ENCODE peak calls at places on chromosomes 5 and 9, in ten cellular contexts. One of them, this sample, is unnamed.

GRCh38 chr5:80935811-80936385 is 24.3 kb upstream of the RASGRF2 start:
- DNase-seq in globus pallidus: no peak
- DNase-seq in sigmoid colon: no peak
- DNase-seq in germinal center: no peak
- DNase-seq in cardiac fibroblast: no peak
- DNase-seq in GM20000: no peak
- DNase-seq in HS-5: no peak
- DNase-seq in activated T-helper 1 cell treated with anti-CD3 and anti-CD28 coated beads, Interleukin-2, amount 50 U/mL, for 16 hours: no peak
- DNase-seq in PC-3: peak; percentile 18
- DNase-seq in endothelial cell: no peak
- DNase-seq in this sample: no peak

GRCh38 chr9:37582548-37583157 is 6.5 kb upstream of the FBXO10 start:
- DNase-seq in globus pallidus: peak; percentile 61
- DNase-seq in sigmoid colon: no peak
- DNase-seq in germinal center: peak; percentile 39
- DNase-seq in cardiac fibroblast: peak; percentile 85
- DNase-seq in GM20000: peak; percentile 40
- DNase-seq in HS-5: no peak
- DNase-seq in activated T-helper 1 cell treated with anti-CD3 and anti-CD28 coated beads, Interleukin-2, amount 50 U/mL, for 16 hours: no peak
- DNase-seq in PC-3: peak; percentile 67
- DNase-seq in endothelial cell: no peak
- DNase-seq in this sample: no peak

GRCh38 chr5:153456993-153457392 is 33.5 kb upstream of the GRIA1 start:
- DNase-seq in globus pallidus: no peak
- DNase-seq in sigmoid colon: no peak
- DNase-seq in germinal center: no peak
- DNase-seq in cardiac fibroblast: no peak
- DNase-seq in GM20000: no peak
- DNase-seq in HS-5: no peak
- DNase-seq in activated T-helper 1 cell treated with anti-CD3 and anti-CD28 coated beads, Interleukin-2, amount 50 U/mL, for 16 hours: no peak
- DNase-seq in PC-3: no peak
- DNase-seq in endothelial cell: no peak
- DNase-seq in this sample: no peak

GRCh38 chr5:135210286-135211055 is 176.4 kb upstream of the PITX1 start:
- DNase-seq in globus pallidus: no peak
- DNase-seq in sigmoid colon: peak; percentile 50
- DNase-seq in germinal center: no peak
- DNase-seq in cardiac fibroblast: no peak
- DNase-seq in GM20000: no peak
- DNase-seq in HS-5: no peak
- DNase-seq in activated T-helper 1 cell treated with anti-CD3 and anti-CD28 coated beads, Interleukin-2, amount 50 U/mL, for 16 hours: no peak
- DNase-seq in PC-3: no peak
- DNase-seq in endothelial cell: no peak
- DNase-seq in this sample: no peak

GRCh38 chr9:126317513-126317912 is 9.1 kb upstream of the MVB12B start:
- DNase-seq in globus pallidus: peak; percentile 58
- DNase-seq in sigmoid colon: no peak
- DNase-seq in germinal center: no peak
- DNase-seq in cardiac fibroblast: peak; percentile 16
- DNase-seq in GM20000: no peak
- DNase-seq in HS-5: no peak
- DNase-seq in activated T-helper 1 cell treated with anti-CD3 and anti-CD28 coated beads, Interleukin-2, amount 50 U/mL, for 16 hours: no peak
- DNase-seq in PC-3: peak; percentile 41
- DNase-seq in endothelial cell: no peak
- DNase-seq in this sample: no peak

GRCh38 chr5:129204525-129204924 is 110.0 kb downstream of the ISOC1 start:
- DNase-seq in globus pallidus: no peak
- DNase-seq in sigmoid colon: no peak
- DNase-seq in germinal center: no peak
- DNase-seq in cardiac fibroblast: peak; percentile 5
- DNase-seq in GM20000: no peak
- DNase-seq in HS-5: peak; percentile 65
- DNase-seq in activated T-helper 1 cell treated with anti-CD3 and anti-CD28 coated beads, Interleukin-2, amount 50 U/mL, for 16 hours: no peak
- DNase-seq in PC-3: peak; percentile 15
- DNase-seq in endothelial cell: no peak
- DNase-seq in this sample: no peak

GRCh38 chr9:115595951-115596742 is 478.2 kb upstream of the TNC start:
- DNase-seq in globus pallidus: no peak
- DNase-seq in sigmoid colon: no peak
- DNase-seq in germinal center: no peak
- DNase-seq in cardiac fibroblast: peak; percentile 97
- DNase-seq in GM20000: no peak
- DNase-seq in HS-5: no peak
- DNase-seq in activated T-helper 1 cell treated with anti-CD3 and anti-CD28 coated beads, Interleukin-2, amount 50 U/mL, for 16 hours: no peak
- DNase-seq in PC-3: no peak
- DNase-seq in endothelial cell: no peak
- DNase-seq in this sample: peak; percentile 97

GRCh38 chr5:14557840-14558239 is 23.8 kb upstream of the OTULINL start:
- DNase-seq in globus pallidus: no peak
- DNase-seq in sigmoid colon: no peak
- DNase-seq in germinal center: no peak
- DNase-seq in cardiac fibroblast: no peak
- DNase-seq in GM20000: no peak
- DNase-seq in HS-5: no peak
- DNase-seq in activated T-helper 1 cell treated with anti-CD3 and anti-CD28 coated beads, Interleukin-2, amount 50 U/mL, for 16 hours: no peak
- DNase-seq in PC-3: no peak
- DNase-seq in endothelial cell: no peak
- DNase-seq in this sample: no peak

GRCh38 chr5:38590846-38591245 is 34.4 kb upstream of the LIFR start:
- DNase-seq in globus pallidus: no peak
- DNase-seq in sigmoid colon: no peak
- DNase-seq in germinal center: no peak
- DNase-seq in cardiac fibroblast: no peak
- DNase-seq in GM20000: no peak
- DNase-seq in HS-5: no peak
- DNase-seq in activated T-helper 1 cell treated with anti-CD3 and anti-CD28 coated beads, Interleukin-2, amount 50 U/mL, for 16 hours: no peak
- DNase-seq in PC-3: no peak
- DNase-seq in endothelial cell: no peak
- DNase-seq in this sample: no peak

GRCh38 chr5:142817961-142818431 is 47.8 kb downstream of the ARHGAP26 start:
- DNase-seq in globus pallidus: no peak
- DNase-seq in sigmoid colon: no peak
- DNase-seq in germinal center: no peak
- DNase-seq in cardiac fibroblast: no peak
- DNase-seq in GM20000: no peak
- DNase-seq in HS-5: no peak
- DNase-seq in activated T-helper 1 cell treated with anti-CD3 and anti-CD28 coated beads, Interleukin-2, amount 50 U/mL, for 16 hours: no peak
- DNase-seq in PC-3: peak; percentile 26
- DNase-seq in endothelial cell: no peak
- DNase-seq in this sample: no peak

GRCh38 chr5:103774736-103775135 is 212.1 kb upstream of the NUDT12 start:
- DNase-seq in globus pallidus: no peak
- DNase-seq in sigmoid colon: no peak
- DNase-seq in germinal center: no peak
- DNase-seq in cardiac fibroblast: peak; percentile 18
- DNase-seq in GM20000: no peak
- DNase-seq in HS-5: peak; percentile 11
- DNase-seq in activated T-helper 1 cell treated with anti-CD3 and anti-CD28 coated beads, Interleukin-2, amount 50 U/mL, for 16 hours: no peak
- DNase-seq in PC-3: peak; percentile 63
- DNase-seq in endothelial cell: no peak
- DNase-seq in this sample: peak; percentile 3

GRCh38 chr5:141559481-141559880 is 59.3 kb downstream of the DIAPH1 start:
- DNase-seq in globus pallidus: no peak
- DNase-seq in sigmoid colon: no peak
- DNase-seq in germinal center: no peak
- DNase-seq in cardiac fibroblast: peak; percentile 87
- DNase-seq in GM20000: no peak
- DNase-seq in HS-5: no peak
- DNase-seq in activated T-helper 1 cell treated with anti-CD3 and anti-CD28 coated beads, Interleukin-2, amount 50 U/mL, for 16 hours: no peak
- DNase-seq in PC-3: peak; percentile 57
- DNase-seq in endothelial cell: no peak
- DNase-seq in this sample: peak; percentile 57

GRCh38 chr9:97237951-97238851 is 69.3 kb upstream of the CCDC180 start:
- DNase-seq in globus pallidus: peak; percentile 87
- DNase-seq in sigmoid colon: peak; percentile 90
- DNase-seq in germinal center: peak; percentile 52
- DNase-seq in cardiac fibroblast: peak; percentile 73
- DNase-seq in GM20000: peak; percentile 42
- DNase-seq in HS-5: peak; percentile 13
- DNase-seq in activated T-helper 1 cell treated with anti-CD3 and anti-CD28 coated beads, Interleukin-2, amount 50 U/mL, for 16 hours: peak; percentile 56
- DNase-seq in PC-3: peak; percentile 68
- DNase-seq in endothelial cell: peak; percentile 76
- DNase-seq in this sample: peak; percentile 59

GRCh38 chr5:94968507-94969095 is 316.3 kb downstream of the MCTP1 start:
- DNase-seq in globus pallidus: peak; percentile 59
- DNase-seq in sigmoid colon: no peak
- DNase-seq in germinal center: peak; percentile 24
- DNase-seq in cardiac fibroblast: peak; percentile 85
- DNase-seq in GM20000: peak; percentile 24
- DNase-seq in HS-5: no peak
- DNase-seq in activated T-helper 1 cell treated with anti-CD3 and anti-CD28 coated beads, Interleukin-2, amount 50 U/mL, for 16 hours: no peak
- DNase-seq in PC-3: peak; percentile 79
- DNase-seq in endothelial cell: peak; percentile 38
- DNase-seq in this sample: peak; percentile 31

GRCh38 chr9:134844821-134845220 is 35.8 kb upstream of the FCN2 start:
- DNase-seq in globus pallidus: no peak
- DNase-seq in sigmoid colon: peak; percentile 51
- DNase-seq in germinal center: no peak
- DNase-seq in cardiac fibroblast: no peak
- DNase-seq in GM20000: no peak
- DNase-seq in HS-5: no peak
- DNase-seq in activated T-helper 1 cell treated with anti-CD3 and anti-CD28 coated beads, Interleukin-2, amount 50 U/mL, for 16 hours: no peak
- DNase-seq in PC-3: no peak
- DNase-seq in endothelial cell: no peak
- DNase-seq in this sample: no peak

GRCh38 chr5:162209005-162209605 is 141.5 kb downstream of the GABRG2 start:
- DNase-seq in globus pallidus: peak; percentile 33
- DNase-seq in sigmoid colon: no peak
- DNase-seq in germinal center: no peak
- DNase-seq in cardiac fibroblast: peak; percentile 48
- DNase-seq in GM20000: peak; percentile 41
- DNase-seq in HS-5: no peak
- DNase-seq in activated T-helper 1 cell treated with anti-CD3 and anti-CD28 coated beads, Interleukin-2, amount 50 U/mL, for 16 hours: no peak
- DNase-seq in PC-3: peak; percentile 68
- DNase-seq in endothelial cell: peak; percentile 69
- DNase-seq in this sample: no peak

GRCh38 chr9:113943112-113944009 is 67.3 kb downstream of the ZNF618 start:
- DNase-seq in globus pallidus: no peak
- DNase-seq in sigmoid colon: no peak
- DNase-seq in germinal center: no peak
- DNase-seq in cardiac fibroblast: no peak
- DNase-seq in GM20000: no peak
- DNase-seq in HS-5: no peak
- DNase-seq in activated T-helper 1 cell treated with anti-CD3 and anti-CD28 coated beads, Interleukin-2, amount 50 U/mL, for 16 hours: no peak
- DNase-seq in PC-3: no peak
- DNase-seq in endothelial cell: no peak
- DNase-seq in this sample: no peak

GRCh38 chr5:8386889-8387288 is 517.9 kb downstream of the MTRR start:
- DNase-seq in globus pallidus: no peak
- DNase-seq in sigmoid colon: no peak
- DNase-seq in germinal center: no peak
- DNase-seq in cardiac fibroblast: no peak
- DNase-seq in GM20000: no peak
- DNase-seq in HS-5: no peak
- DNase-seq in activated T-helper 1 cell treated with anti-CD3 and anti-CD28 coated beads, Interleukin-2, amount 50 U/mL, for 16 hours: no peak
- DNase-seq in PC-3: peak; percentile 93
- DNase-seq in endothelial cell: no peak
- DNase-seq in this sample: no peak

GRCh38 chr9:86487222-86487841 is 133.1 kb upstream of the TUT7 start:
- DNase-seq in globus pallidus: peak; percentile 60
- DNase-seq in sigmoid colon: no peak
- DNase-seq in germinal center: peak; percentile 7
- DNase-seq in cardiac fibroblast: peak; percentile 77
- DNase-seq in GM20000: peak; percentile 30
- DNase-seq in HS-5: peak; percentile 41
- DNase-seq in activated T-helper 1 cell treated with anti-CD3 and anti-CD28 coated beads, Interleukin-2, amount 50 U/mL, for 16 hours: no peak
- DNase-seq in PC-3: peak; percentile 44
- DNase-seq in endothelial cell: no peak
- DNase-seq in this sample: peak; percentile 23

GRCh38 chr5:154295551-154295950 is 105.0 kb downstream of the GALNT10 start:
- DNase-seq in globus pallidus: no peak
- DNase-seq in sigmoid colon: no peak
- DNase-seq in germinal center: no peak
- DNase-seq in cardiac fibroblast: peak; percentile 37
- DNase-seq in GM20000: no peak
- DNase-seq in HS-5: no peak
- DNase-seq in activated T-helper 1 cell treated with anti-CD3 and anti-CD28 coated beads, Interleukin-2, amount 50 U/mL, for 16 hours: no peak
- DNase-seq in PC-3: no peak
- DNase-seq in endothelial cell: no peak
- DNase-seq in this sample: no peak

GRCh38 chr9:114771901-114772300 is 33.9 kb downstream of the TNFSF15 start:
- DNase-seq in globus pallidus: no peak
- DNase-seq in sigmoid colon: no peak
- DNase-seq in germinal center: no peak
- DNase-seq in cardiac fibroblast: peak; percentile 62
- DNase-seq in GM20000: no peak
- DNase-seq in HS-5: no peak
- DNase-seq in activated T-helper 1 cell treated with anti-CD3 and anti-CD28 coated beads, Interleukin-2, amount 50 U/mL, for 16 hours: no peak
- DNase-seq in PC-3: peak; percentile 32
- DNase-seq in endothelial cell: no peak
- DNase-seq in this sample: no peak

GRCh38 chr9:134064711-134065110 is 3.1 kb downstream of the BRD3 start:
- DNase-seq in globus pallidus: no peak
- DNase-seq in sigmoid colon: no peak
- DNase-seq in germinal center: no peak
- DNase-seq in cardiac fibroblast: no peak
- DNase-seq in GM20000: no peak
- DNase-seq in HS-5: no peak
- DNase-seq in activated T-helper 1 cell treated with anti-CD3 and anti-CD28 coated beads, Interleukin-2, amount 50 U/mL, for 16 hours: no peak
- DNase-seq in PC-3: no peak
- DNase-seq in endothelial cell: no peak
- DNase-seq in this sample: no peak

GRCh38 chr5:79526493-79526892 is 12.6 kb upstream of the HOMER1 start:
- DNase-seq in globus pallidus: no peak
- DNase-seq in sigmoid colon: no peak
- DNase-seq in germinal center: no peak
- DNase-seq in cardiac fibroblast: no peak
- DNase-seq in GM20000: no peak
- DNase-seq in HS-5: no peak
- DNase-seq in activated T-helper 1 cell treated with anti-CD3 and anti-CD28 coated beads, Interleukin-2, amount 50 U/mL, for 16 hours: no peak
- DNase-seq in PC-3: no peak
- DNase-seq in endothelial cell: no peak
- DNase-seq in this sample: no peak

GRCh38 chr9:127004946-127005769 is 90.6 kb downstream of the RALGPS1 start:
- DNase-seq in globus pallidus: no peak
- DNase-seq in sigmoid colon: no peak
- DNase-seq in germinal center: no peak
- DNase-seq in cardiac fibroblast: peak; percentile 56
- DNase-seq in GM20000: peak; percentile 83
- DNase-seq in HS-5: no peak
- DNase-seq in activated T-helper 1 cell treated with anti-CD3 and anti-CD28 coated beads, Interleukin-2, amount 50 U/mL, for 16 hours: peak; percentile 46
- DNase-seq in PC-3: peak; percentile 3
- DNase-seq in endothelial cell: no peak
- DNase-seq in this sample: peak; percentile 34

GRCh38 chr5:2755371-2755715 is 3.9 kb upstream of the IRX2 start:
- DNase-seq in globus pallidus: no peak
- DNase-seq in sigmoid colon: no peak
- DNase-seq in germinal center: no peak
- DNase-seq in cardiac fibroblast: no peak
- DNase-seq in GM20000: no peak
- DNase-seq in HS-5: no peak
- DNase-seq in activated T-helper 1 cell treated with anti-CD3 and anti-CD28 coated beads, Interleukin-2, amount 50 U/mL, for 16 hours: no peak
- DNase-seq in PC-3: no peak
- DNase-seq in endothelial cell: no peak
- DNase-seq in this sample: no peak

GRCh38 chr9:114314256-114314867 is 8.5 kb upstream of the ORM1 start:
- DNase-seq in globus pallidus: no peak
- DNase-seq in sigmoid colon: no peak
- DNase-seq in germinal center: no peak
- DNase-seq in cardiac fibroblast: no peak
- DNase-seq in GM20000: no peak
- DNase-seq in HS-5: no peak
- DNase-seq in activated T-helper 1 cell treated with anti-CD3 and anti-CD28 coated beads, Interleukin-2, amount 50 U/mL, for 16 hours: no peak
- DNase-seq in PC-3: no peak
- DNase-seq in endothelial cell: no peak
- DNase-seq in this sample: no peak

GRCh38 chr5:150138551-150139265 is 16.9 kb downstream of the PDGFRB start:
- DNase-seq in globus pallidus: peak; percentile 60
- DNase-seq in sigmoid colon: no peak
- DNase-seq in germinal center: no peak
- DNase-seq in cardiac fibroblast: peak; percentile 76
- DNase-seq in GM20000: no peak
- DNase-seq in HS-5: no peak
- DNase-seq in activated T-helper 1 cell treated with anti-CD3 and anti-CD28 coated beads, Interleukin-2, amount 50 U/mL, for 16 hours: no peak
- DNase-seq in PC-3: no peak
- DNase-seq in endothelial cell: peak; percentile 67
- DNase-seq in this sample: peak; percentile 84

GRCh38 chr9:131598121-131598520 is 52.8 kb downstream of the PRRT1B start:
- DNase-seq in globus pallidus: peak; percentile 69
- DNase-seq in sigmoid colon: peak; percentile 76
- DNase-seq in germinal center: no peak
- DNase-seq in cardiac fibroblast: no peak
- DNase-seq in GM20000: no peak
- DNase-seq in HS-5: no peak
- DNase-seq in activated T-helper 1 cell treated with anti-CD3 and anti-CD28 coated beads, Interleukin-2, amount 50 U/mL, for 16 hours: no peak
- DNase-seq in PC-3: no peak
- DNase-seq in endothelial cell: no peak
- DNase-seq in this sample: no peak

This sample was measured in skeletal muscle cell.